ENCODE peak calls at places on chromosome 13, in five cellular contexts. One of them, this sample, is unnamed.
A peak's percentile ranks its signal among the peaks of the same experiment; 100 is the strongest.

GRCh38 chr13:66657165-66657895 is 572.8 kb downstream of the PCDH9 start:
- DNase-seq in endothelial cell: no peak
- DNase-seq in body of pancreas: peak; percentile 55
- DNase-seq in PC-9: peak; percentile 91
- DNase-seq in RWPE1: peak; percentile 73
- DNase-seq in this sample: no peak

GRCh38 chr13:28819046-28819747 is 942 bp upstream of the MTUS2 start:
- DNase-seq in endothelial cell: no peak
- DNase-seq in body of pancreas: no peak
- DNase-seq in PC-9: no peak
- DNase-seq in RWPE1: no peak
- DNase-seq in this sample: no peak

GRCh38 chr13:41767801-41768200 is 193.1 kb downstream of the VWA8 start:
- DNase-seq in endothelial cell: no peak
- DNase-seq in body of pancreas: no peak
- DNase-seq in PC-9: no peak
- DNase-seq in RWPE1: no peak
- DNase-seq in this sample: no peak

GRCh38 chr13:112062619-112063308 is 4.2 kb upstream of the SOX1 start:
- DNase-seq in endothelial cell: peak; percentile 79
- DNase-seq in body of pancreas: no peak
- DNase-seq in PC-9: no peak
- DNase-seq in RWPE1: no peak
- DNase-seq in this sample: peak; percentile 65

GRCh38 chr13:111456452-111457230 is 136.2 kb downstream of the TEX29 start:
- DNase-seq in endothelial cell: no peak
- DNase-seq in body of pancreas: no peak
- DNase-seq in PC-9: no peak
- DNase-seq in RWPE1: no peak
- DNase-seq in this sample: no peak

GRCh38 chr13:93004919-93005318 is 221.7 kb upstream of the GPC6 start:
- DNase-seq in endothelial cell: no peak
- DNase-seq in body of pancreas: no peak
- DNase-seq in PC-9: no peak
- DNase-seq in RWPE1: no peak
- DNase-seq in this sample: no peak

GRCh38 chr13:65417953-65418352 is 1812.2 kb downstream of the PCDH9 start:
- DNase-seq in endothelial cell: no peak
- DNase-seq in body of pancreas: no peak
- DNase-seq in PC-9: no peak
- DNase-seq in RWPE1: no peak
- DNase-seq in this sample: no peak

GRCh38 chr13:76307157-76307556 is 579.0 kb downstream of the KCTD12 start:
- DNase-seq in endothelial cell: no peak
- DNase-seq in body of pancreas: no peak
- DNase-seq in PC-9: no peak
- DNase-seq in RWPE1: no peak
- DNase-seq in this sample: no peak

GRCh38 chr13:80132741-80133601 is 208.0 kb downstream of the SPRY2 start:
- DNase-seq in endothelial cell: no peak
- DNase-seq in body of pancreas: peak; percentile 54
- DNase-seq in PC-9: peak; percentile 36
- DNase-seq in RWPE1: no peak
- DNase-seq in this sample: peak; percentile 43

GRCh38 chr13:113187263-113187669 is 21.2 kb downstream of the PCID2 start:
- DNase-seq in endothelial cell: no peak
- DNase-seq in body of pancreas: no peak
- DNase-seq in PC-9: peak; percentile 92
- DNase-seq in RWPE1: peak; percentile 97
- DNase-seq in this sample: no peak

GRCh38 chr13:110279684-110280083 is 27.3 kb downstream of the COL4A1 start:
- DNase-seq in endothelial cell: no peak
- DNase-seq in body of pancreas: peak; percentile 2
- DNase-seq in PC-9: no peak
- DNase-seq in RWPE1: no peak
- DNase-seq in this sample: no peak

GRCh38 chr13:37187110-37187509 is 81.6 kb upstream of the CSNK1A1L start:
- DNase-seq in endothelial cell: no peak
- DNase-seq in body of pancreas: no peak
- DNase-seq in PC-9: no peak
- DNase-seq in RWPE1: no peak
- DNase-seq in this sample: no peak

GRCh38 chr13:64397699-64398098 is 2832.4 kb downstream of the PCDH9 start:
- DNase-seq in endothelial cell: no peak
- DNase-seq in body of pancreas: no peak
- DNase-seq in PC-9: no peak
- DNase-seq in RWPE1: no peak
- DNase-seq in this sample: no peak

GRCh38 chr13:60655268-60655667 is 258.2 kb downstream of the TDRD3 start:
- DNase-seq in endothelial cell: no peak
- DNase-seq in body of pancreas: no peak
- DNase-seq in PC-9: no peak
- DNase-seq in RWPE1: no peak
- DNase-seq in this sample: no peak

GRCh38 chr13:106522898-106523525 is 12.4 kb downstream of the EFNB2 start:
- DNase-seq in endothelial cell: no peak
- DNase-seq in body of pancreas: no peak
- DNase-seq in PC-9: no peak
- DNase-seq in RWPE1: no peak
- DNase-seq in this sample: no peak

GRCh38 chr13:72246396-72246795 is 379.4 kb upstream of the DACH1 start:
- DNase-seq in endothelial cell: no peak
- DNase-seq in body of pancreas: no peak
- DNase-seq in PC-9: no peak
- DNase-seq in RWPE1: no peak
- DNase-seq in this sample: no peak

GRCh38 chr13:77417897-77418296 is 91.0 kb upstream of the MYCBP2 start:
- DNase-seq in endothelial cell: no peak
- DNase-seq in body of pancreas: no peak
- DNase-seq in PC-9: no peak
- DNase-seq in RWPE1: no peak
- DNase-seq in this sample: no peak

GRCh38 chr13:20006206-20006605 is 47.7 kb downstream of the ZMYM2 start:
- DNase-seq in endothelial cell: no peak
- DNase-seq in body of pancreas: no peak
- DNase-seq in PC-9: no peak
- DNase-seq in RWPE1: no peak
- DNase-seq in this sample: no peak

GRCh38 chr13:69092615-69093322 is 1014.9 kb upstream of the ATXN8OS start:
- DNase-seq in endothelial cell: no peak
- DNase-seq in body of pancreas: no peak
- DNase-seq in PC-9: no peak
- DNase-seq in RWPE1: no peak
- DNase-seq in this sample: no peak

GRCh38 chr13:80245162-80245733 is 95.7 kb downstream of the SPRY2 start:
- DNase-seq in endothelial cell: no peak
- DNase-seq in body of pancreas: no peak
- DNase-seq in PC-9: no peak
- DNase-seq in RWPE1: no peak
- DNase-seq in this sample: no peak

GRCh38 chr13:110126391-110126961 is 180.5 kb downstream of the COL4A1 start:
- DNase-seq in endothelial cell: peak; percentile 52
- DNase-seq in body of pancreas: no peak
- DNase-seq in PC-9: peak; percentile 81
- DNase-seq in RWPE1: peak; percentile 84
- DNase-seq in this sample: no peak

GRCh38 chr13:79480954-79481684 is at the start of gene NDFIP2:
- DNase-seq in endothelial cell: peak; percentile 86
- DNase-seq in body of pancreas: peak; percentile 88
- DNase-seq in PC-9: peak; percentile 94
- DNase-seq in RWPE1: peak; percentile 45
- DNase-seq in this sample: peak; percentile 85

GRCh38 chr13:96532804-96533203 is 442.9 kb downstream of the HS6ST3 start:
- DNase-seq in endothelial cell: no peak
- DNase-seq in body of pancreas: no peak
- DNase-seq in PC-9: no peak
- DNase-seq in RWPE1: no peak
- DNase-seq in this sample: no peak

GRCh38 chr13:109883181-109884180 is 97.1 kb upstream of the IRS2 start:
- DNase-seq in endothelial cell: no peak
- DNase-seq in body of pancreas: no peak
- DNase-seq in PC-9: no peak
- DNase-seq in RWPE1: no peak
- DNase-seq in this sample: no peak

GRCh38 chr13:112779856-112780604 is 90.2 kb downstream of the ATP11A start:
- DNase-seq in endothelial cell: no peak
- DNase-seq in body of pancreas: no peak
- DNase-seq in PC-9: no peak
- DNase-seq in RWPE1: no peak
- DNase-seq in this sample: no peak

GRCh38 chr13:19781526-19781925 is 1.2 kb downstream of the PSPC1 start:
- DNase-seq in endothelial cell: no peak
- DNase-seq in body of pancreas: no peak
- DNase-seq in PC-9: no peak
- DNase-seq in RWPE1: no peak
- DNase-seq in this sample: no peak

GRCh38 chr13:75073791-75074190 is 408.2 kb downstream of the TBC1D4 start:
- DNase-seq in endothelial cell: no peak
- DNase-seq in body of pancreas: no peak
- DNase-seq in PC-9: no peak
- DNase-seq in RWPE1: no peak
- DNase-seq in this sample: no peak

GRCh38 chr13:113846639-113847318 is 17.1 kb downstream of the GAS6 start:
- DNase-seq in endothelial cell: no peak
- DNase-seq in body of pancreas: peak; percentile 8
- DNase-seq in PC-9: no peak
- DNase-seq in RWPE1: no peak
- DNase-seq in this sample: no peak

GRCh38 chr13:21979156-21979819 is 308.4 kb downstream of the FGF9 start:
- DNase-seq in endothelial cell: no peak
- DNase-seq in body of pancreas: no peak
- DNase-seq in PC-9: no peak
- DNase-seq in RWPE1: no peak
- DNase-seq in this sample: no peak

GRCh38 chr13:24149306-24150032 is 11.1 kb upstream of the SPATA13 start:
- DNase-seq in endothelial cell: no peak
- DNase-seq in body of pancreas: no peak
- DNase-seq in PC-9: peak; percentile 17
- DNase-seq in RWPE1: no peak
- DNase-seq in this sample: no peak

GRCh38 chr13:24148414-24149305 is 11.9 kb upstream of the SPATA13 start:
- DNase-seq in endothelial cell: peak; percentile 37
- DNase-seq in body of pancreas: peak; percentile 34
- DNase-seq in PC-9: peak; percentile 81
- DNase-seq in RWPE1: peak; percentile 91
- DNase-seq in this sample: no peak

GRCh38 chr13:24147570-24147963 is 13.0 kb upstream of the SPATA13 start:
- DNase-seq in endothelial cell: no peak
- DNase-seq in body of pancreas: no peak
- DNase-seq in PC-9: no peak
- DNase-seq in RWPE1: no peak
- DNase-seq in this sample: no peak

GRCh38 chr13:24145231-24145630 is 15.3 kb upstream of the SPATA13 start:
- DNase-seq in endothelial cell: no peak
- DNase-seq in body of pancreas: no peak
- DNase-seq in PC-9: no peak
- DNase-seq in RWPE1: no peak
- DNase-seq in this sample: no peak

DNA sequence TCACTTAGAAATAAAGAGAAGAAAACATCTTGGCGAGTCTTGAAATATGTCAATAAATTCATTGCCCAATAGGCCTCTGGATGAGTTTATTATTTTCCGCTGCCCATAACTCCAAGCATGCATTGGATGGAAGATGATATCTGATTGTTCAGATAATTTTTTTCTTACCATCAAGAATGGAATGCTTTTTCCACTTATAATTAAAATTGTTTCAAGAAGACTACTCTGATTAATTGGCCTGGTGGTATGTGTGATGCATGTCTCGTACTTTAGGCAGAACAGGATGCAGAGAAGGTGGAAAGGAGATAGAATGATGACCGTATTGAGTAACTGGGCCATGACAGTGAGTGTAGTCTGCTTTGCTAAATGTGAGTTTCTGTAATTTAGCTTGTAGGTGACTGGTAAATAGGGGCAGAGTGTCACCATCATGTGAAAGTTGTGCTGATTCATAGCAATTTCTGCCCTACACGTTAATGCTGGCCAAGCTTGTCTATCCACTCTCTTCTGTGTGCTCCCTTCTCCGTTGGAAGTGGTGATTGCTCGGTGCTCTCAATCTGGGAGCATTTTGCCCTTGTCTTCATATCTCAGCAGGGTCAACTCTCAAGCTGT is 13.5 kb upstream of the SPATA13 start:
- DNase-seq in endothelial cell: no peak
- DNase-seq in body of pancreas: no peak
- DNase-seq in PC-9: no peak
- DNase-seq in RWPE1: no peak
- DNase-seq in this sample: no peak
- TF ChIP-seq CTCF in endothelial cell: no peak
- TF ChIP-seq CTCF in body of pancreas: no peak
- TF ChIP-seq CTCF in PC-9: no peak
- TF ChIP-seq CTCF in RWPE1: no peak
- TF ChIP-seq CTCF in this sample: no peak

GRCh38 chr13:82566864-82567263 is 1315.4 kb downstream of the SLITRK1 start:
- DNase-seq in endothelial cell: no peak
- DNase-seq in body of pancreas: no peak
- DNase-seq in PC-9: no peak
- DNase-seq in RWPE1: no peak
- DNase-seq in this sample: no peak
- TF ChIP-seq CTCF in endothelial cell: no peak
- TF ChIP-seq CTCF in body of pancreas: no peak
- TF ChIP-seq CTCF in PC-9: no peak
- TF ChIP-seq CTCF in RWPE1: no peak
- TF ChIP-seq CTCF in this sample: no peak

DNA sequence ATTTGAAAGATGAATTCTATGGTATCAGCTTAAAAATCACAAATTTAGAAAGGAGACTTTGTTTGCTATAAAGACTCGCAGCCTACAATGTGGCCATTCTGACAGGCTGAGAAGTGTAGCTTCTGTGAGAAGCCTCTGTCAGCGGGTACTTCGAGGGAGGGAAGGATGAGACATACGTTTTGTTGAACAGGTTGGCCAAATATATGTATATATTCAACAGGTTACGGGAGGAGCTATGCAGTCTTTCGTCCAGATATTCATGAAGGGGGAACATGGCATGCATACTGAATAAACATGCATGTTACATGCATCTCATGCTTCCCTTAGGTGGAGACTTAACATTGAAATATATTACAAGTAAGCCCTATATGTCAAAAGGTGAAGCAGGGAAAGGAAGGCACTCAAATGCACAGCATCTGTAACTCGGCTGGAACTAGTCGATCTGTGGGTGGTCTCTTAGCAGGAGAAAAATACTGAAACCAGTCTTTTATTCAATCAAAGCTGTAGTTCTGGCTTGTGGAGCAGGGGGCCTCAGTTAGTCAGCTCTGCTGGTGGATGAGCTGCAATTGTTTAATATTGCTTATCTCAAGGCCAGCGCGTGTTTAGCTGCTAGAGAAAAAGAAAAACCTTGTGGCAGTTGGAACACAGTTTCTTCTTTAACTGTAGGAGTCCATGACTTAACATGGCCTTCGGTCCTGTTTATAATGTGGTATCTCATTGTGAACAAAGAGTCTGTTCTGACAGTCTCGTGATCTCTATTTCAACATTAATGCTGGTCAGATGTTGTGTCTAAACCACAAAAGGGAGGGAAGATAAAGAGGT is 94.3 kb downstream of the FAM216B start:
- DNase-seq in endothelial cell: peak; percentile 25
- DNase-seq in body of pancreas: no peak
- DNase-seq in PC-9: no peak
- DNase-seq in RWPE1: no peak
- DNase-seq in this sample: no peak
- TF ChIP-seq CTCF in endothelial cell: no peak
- TF ChIP-seq CTCF in body of pancreas: no peak
- TF ChIP-seq CTCF in PC-9: no peak
- TF ChIP-seq CTCF in RWPE1: no peak
- TF ChIP-seq CTCF in this sample: peak; percentile 42

GRCh38 chr13:33069365-33069764 is 53.1 kb downstream of the KL start:
- DNase-seq in endothelial cell: no peak
- DNase-seq in body of pancreas: no peak
- DNase-seq in PC-9: no peak
- DNase-seq in RWPE1: no peak
- DNase-seq in this sample: no peak
- TF ChIP-seq CTCF in endothelial cell: peak; percentile 32
- TF ChIP-seq CTCF in body of pancreas: peak; percentile 13
- TF ChIP-seq CTCF in PC-9: no peak
- TF ChIP-seq CTCF in RWPE1: no peak
- TF ChIP-seq CTCF in this sample: no peak